ENCODE peak calls at places on chromosomes 7 and 10, in ten cellular contexts. A is IMR-90, K is A549, M is cardiac muscle cell, Y is iPS DF 6.9, G is body of pancreas, E is HCT116, V is lung, O is right lobe of liver, X is H1. T is an unnamed sample.
A peak's percentile ranks its signal among the peaks of the same experiment; 100 is the strongest.

GRCh38 chr10:96238889-96239624 is 32.3 kb downstream of the BLNK start:
- DNase-seq in E (no peak), A (no peak), G (no peak), O (no peak), V (no peak), X (no peak), K (no peak), Y (no peak), M (no peak), T (no peak)

GRCh38 chr10:70404906-70405824 is 1.2 kb downstream of the EIF4EBP2 start:
- DNase-seq in X (no peak), G (peak; percentile 78), V (peak; percentile 82), M (peak; percentile 57), O (peak; percentile 85), E (no peak), K (peak; percentile 81), A (peak; percentile 96), Y (no peak), T (peak; percentile 79)

GRCh38 chr7:135200824-135201331 is 10.4 kb downstream of the WDR91 start:
- DNase-seq in X (no peak), V (no peak), O (no peak), E (no peak), G (peak; percentile 73), K (no peak), A (no peak), Y (no peak), M (no peak), T (no peak)

GRCh38 chr10:99927719-99928280 is 81.9 kb downstream of the DNMBP start:
- DNase-seq in A (no peak), O (no peak), E (no peak), K (peak; percentile 36), X (no peak), V (no peak), Y (no peak), M (no peak), G (no peak), T (no peak)

GRCh38 chr7:77833136-77833535 is 34.6 kb downstream of the PHTF2 start:
- DNase-seq in K (no peak), V (no peak), A (peak; percentile 23), E (no peak), G (no peak), Y (no peak), M (no peak), O (no peak), X (no peak), T (no peak)

GRCh38 chr10:47452495-47453434 is 31.1 kb downstream of the ANXA8 start:
- DNase-seq in O (no peak), G (no peak), M (no peak), A (no peak), V (no peak), K (no peak), X (no peak), Y (no peak), E (no peak), T (no peak)

GRCh38 chr7:1210321-1210978 is 22.2 kb upstream of the UNCX start:
- DNase-seq in M (no peak), E (no peak), V (no peak), K (no peak), X (no peak), A (no peak), O (no peak), Y (no peak), G (no peak), T (no peak)

GRCh38 chr10:116183733-116184447 is 89.1 kb downstream of the GFRA1 start:
- DNase-seq in Y (no peak), O (peak; percentile 67), M (peak; percentile 79), K (no peak), G (peak; percentile 52), X (no peak), A (peak; percentile 29), E (no peak), V (no peak), T (no peak)

GRCh38 chr7:116554436-116554835 is 29.6 kb downstream of the CAV1 start:
- DNase-seq in E (no peak), Y (no peak), A (no peak), K (no peak), X (no peak), O (no peak), G (peak; percentile 36), M (no peak), V (no peak), T (no peak)

GRCh38 chr7:106176414-106177294 is 64.5 kb upstream of the SYPL1 start:
- DNase-seq in X (peak; percentile 96), E (peak; percentile 51), A (peak; percentile 69), O (peak; percentile 89), Y (peak; percentile 89), G (peak; percentile 82), V (peak; percentile 85), M (peak; percentile 90), K (peak; percentile 75), T (peak; percentile 85)

GRCh38 chr7:98630770-98631169 is 13.7 kb downstream of the NPTX2 start:
- DNase-seq in E (no peak), X (no peak), M (no peak), O (no peak), A (no peak), G (no peak), Y (no peak), K (no peak), V (no peak), T (no peak)

GRCh38 chr10:43372751-43373445 is 1.5 kb downstream of the FXYD4 start:
- DNase-seq in G (no peak), A (no peak), K (no peak), Y (no peak), X (no peak), V (no peak), E (no peak), O (peak; percentile 18), M (no peak), T (no peak)

GRCh38 chr10:35347899-35348608 is 11.7 kb downstream of the CCNY start:
- DNase-seq in G (no peak), A (no peak), K (no peak), E (no peak), M (no peak), X (no peak), V (no peak), Y (no peak), O (no peak), T (no peak)

GRCh38 chr10:111872591-111872990 is 311.0 kb downstream of the GPAM start:
- DNase-seq in E (no peak), A (no peak), K (no peak), O (no peak), V (no peak), G (no peak), M (no peak), X (no peak), Y (no peak), T (no peak)

GRCh38 chr7:133869556-133869955 is 257.6 kb upstream of the LRGUK start:
- DNase-seq in X (no peak), A (no peak), E (no peak), M (no peak), Y (no peak), K (no peak), O (no peak), G (no peak), V (no peak), T (no peak)

GRCh38 chr7:1062296-1063294 is 18.2 kb downstream of the GPR146 start:
- DNase-seq in E (no peak), V (no peak), M (no peak), K (no peak), O (no peak), A (no peak), X (no peak), Y (no peak), G (no peak), T (no peak)

GRCh38 chr10:78905940-78906308 is 162.8 kb upstream of the ZMIZ1 start:
- DNase-seq in K (no peak), G (no peak), E (no peak), A (no peak), X (peak; percentile 48), O (no peak), M (no peak), Y (no peak), V (no peak), T (no peak)

GRCh38 chr10:17021661-17022060 is 108.0 kb downstream of the CUBN start:
- DNase-seq in A (peak; percentile 25), G (no peak), E (no peak), Y (no peak), M (no peak), X (peak; percentile 46), K (no peak), O (no peak), V (no peak), T (no peak)

GRCh38 chr7:127474457-127474856 is 81.9 kb upstream of the ZNF800 start:
- DNase-seq in M (peak; percentile 60), X (no peak), O (no peak), V (no peak), A (peak; percentile 3), K (no peak), G (no peak), E (no peak), Y (no peak), T (no peak)
- H3K4me1 ChIP-seq in M (no peaks in the 10 kb centered on the region), X (peaks cover 4% of the 10 kb centered on the region), O (no peaks in the 10 kb centered on the region), V (no peaks in the 10 kb centered on the region), A (no peaks in the 10 kb centered on the region), K (no peaks in the 10 kb centered on the region), G (peaks cover 23% of the 10 kb centered on the region), E (no peaks in the 10 kb centered on the region), Y (peaks cover 2% of the 10 kb centered on the region), T (no peaks in the 10 kb centered on the region)

GRCh38 chr10:22620929-22621328 is 93.4 kb downstream of the PIP4K2A start:
- DNase-seq in M (no peak), E (no peak), Y (no peak), V (no peak), G (no peak), X (no peak), K (no peak), O (no peak), A (peak; percentile 28), T (no peak)
- H3K4me1 ChIP-seq in M (peaks cover 59% of the 10 kb centered on the region), E (peaks cover 100% of the 10 kb centered on the region), Y (peaks cover 10% of the 10 kb centered on the region), V (peaks cover 15% of the 10 kb centered on the region), G (peaks cover 44% of the 10 kb centered on the region), X (peaks cover 21% of the 10 kb centered on the region), K (peaks cover 86% of the 10 kb centered on the region), O (peaks cover 24% of the 10 kb centered on the region), A (peaks cover 31% of the 10 kb centered on the region), T (peaks cover 10% of the 10 kb centered on the region)

DNA sequence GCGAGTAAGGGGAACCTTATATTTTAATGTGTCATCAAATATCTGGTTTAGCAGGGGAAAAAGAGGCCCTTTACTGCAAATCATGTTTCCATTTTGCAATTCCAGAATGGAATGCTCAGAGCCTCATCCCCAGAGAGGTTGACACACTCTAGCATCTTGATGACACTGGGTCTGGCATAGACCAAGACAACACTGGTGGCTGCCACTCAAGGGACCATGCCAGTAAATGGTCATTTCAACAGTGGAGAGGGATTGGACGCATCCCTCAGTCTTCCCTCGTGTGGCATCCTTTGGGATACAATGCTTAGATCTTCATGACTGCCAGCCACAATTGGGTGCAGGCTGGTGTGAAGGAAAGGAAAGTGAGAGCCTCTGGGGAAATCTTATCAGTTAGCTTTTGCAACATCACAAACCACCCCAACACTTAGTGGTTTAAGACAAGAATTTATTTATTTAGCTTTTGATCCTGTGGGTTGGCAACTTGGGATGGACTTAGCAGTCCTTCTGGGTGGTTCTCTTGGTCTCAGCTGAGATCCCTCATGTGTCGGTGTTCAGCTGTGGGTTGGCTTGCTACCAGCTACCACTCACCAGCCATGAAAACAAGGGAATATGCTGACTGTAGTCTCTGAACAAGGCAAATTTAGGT is 21.6 kb downstream of the TACC2 start:
- DNase-seq in O (no peak), A (no peak), E (no peak), G (no peak), X (no peak), V (no peak), Y (no peak), K (no peak), M (no peak), T (no peak)
- H3K4me1 ChIP-seq in O (peaks cover 30% of the 10 kb centered on the region), A (no peaks in the 10 kb centered on the region), E (no peaks in the 10 kb centered on the region), G (peaks cover 21% of the 10 kb centered on the region), X (no peaks in the 10 kb centered on the region), V (peaks cover 5% of the 10 kb centered on the region), Y (no peaks in the 10 kb centered on the region), K (no peaks in the 10 kb centered on the region), M (no peaks in the 10 kb centered on the region), T (peaks cover 18% of the 10 kb centered on the region)

GRCh38 chr10:25125151-25125550 is 49.6 kb upstream of the GPR158 start:
- DNase-seq in M (no peak), O (no peak), E (no peak), G (no peak), A (no peak), Y (no peak), V (no peak), X (peak; percentile 54), K (no peak), T (no peak)
- H3K4me1 ChIP-seq in M (no peaks in the 10 kb centered on the region), O (no peaks in the 10 kb centered on the region), E (no peaks in the 10 kb centered on the region), G (no peaks in the 10 kb centered on the region), A (no peaks in the 10 kb centered on the region), Y (no peaks in the 10 kb centered on the region), V (no peaks in the 10 kb centered on the region), X (no peaks in the 10 kb centered on the region), K (no peaks in the 10 kb centered on the region), T (no peaks in the 10 kb centered on the region)

T was measured in transverse colon.